ENCODE peak calls at places on chromosomes 6 and 20, in nine cellular contexts. U is RWPE1; T is activated CD4-positive, alpha-beta T cell treated with anti-CD3 and anti-CD28 coated beads for 24 hours; S is effector memory CD8-positive, alpha-beta T cell; V is erythroblast; A is HepG2; Q is upper lobe of right lung; X is epithelial cell of esophagus; F is stimulated activated CD4-positive, alpha-beta T cell treated with anti-CD3 and anti-CD28 coated beads, Interleukin-2, amount 100 ng/mL, for 24 hours. J is an unnamed sample.

GRCh38 chr20:15039088-15039762 is 701.8 kb upstream of the FLRT3 start:
- DNase-seq in U (peak), T (no peak), S (no peak), V (no peak), A (no peak), Q (no peak), X (peak), F (no peak), J (no peak)

GRCh38 chr6:132061381-132061780 is 110.2 kb upstream of the CCN2 start:
- DNase-seq in U (no peak), T (no peak), S (no peak), V (no peak), A (no peak), Q (no peak), X (no peak), F (no peak), J (no peak)

GRCh38 chr6:53326372-53327016 is 22.3 kb downstream of the ELOVL5 start:
- DNase-seq in U (peak), T (no peak), S (no peak), V (peak), A (no peak), Q (no peak), X (peak), F (no peak), J (no peak)

GRCh38 chr6:129620234-129620610 is 89.8 kb downstream of the ARHGAP18 start:
- DNase-seq in U (no peak), T (no peak), S (no peak), V (no peak), A (no peak), Q (no peak), X (no peak), F (no peak), J (no peak)

GRCh38 chr20:45911486-45912343 is at the start of gene PLTP:
- DNase-seq in U (no peak), T (no peak), S (peak), V (peak), A (no peak), Q (peak), X (peak), F (peak), J (peak)

GRCh38 chr6:121748376-121748775 is 312.9 kb downstream of the GJA1 start:
- DNase-seq in U (no peak), T (no peak), S (no peak), V (no peak), A (no peak), Q (no peak), X (peak), F (no peak), J (no peak)

GRCh38 chr20:52484438-52484837 is 292.9 kb upstream of the ZFP64 start:
- DNase-seq in U (peak), T (no peak), S (no peak), V (no peak), A (no peak), Q (no peak), X (peak), F (no peak), J (no peak)

GRCh38 chr6:143139239-143139784 is 78.6 kb downstream of the AIG1 start:
- DNase-seq in U (no peak), T (no peak), S (no peak), V (no peak), A (no peak), Q (no peak), X (no peak), F (peak), J (no peak)

GRCh38 chr6:33080127-33081089 is 4.6 kb downstream of the HLA-DPB1 start:
- DNase-seq in U (no peak), T (no peak), S (no peak), V (peak), A (no peak), Q (peak), X (peak), F (no peak), J (peak)

GRCh38 chr6:110587328-110587727 is 110.9 kb upstream of the SLC22A16 start:
- DNase-seq in U (no peak), T (no peak), S (no peak), V (no peak), A (no peak), Q (no peak), X (no peak), F (no peak), J (no peak)

GRCh38 chr20:10581823-10582222 is 92.0 kb downstream of the JAG1 start:
- DNase-seq in U (peak), T (no peak), S (no peak), V (no peak), A (peak), Q (no peak), X (peak), F (no peak), J (no peak)

GRCh38 chr6:101489456-101489855 is 95.9 kb downstream of the GRIK2 start:
- DNase-seq in U (no peak), T (no peak), S (no peak), V (no peak), A (no peak), Q (no peak), X (no peak), F (no peak), J (no peak)

GRCh38 chr20:37836926-37837325 is 66.0 kb upstream of the VSTM2L start:
- DNase-seq in U (no peak), T (no peak), S (no peak), V (no peak), A (no peak), Q (no peak), X (no peak), F (no peak), J (no peak)

GRCh38 chr6:83847179-83847578 is 6.0 kb upstream of the RIPPLY2 start:
- DNase-seq in U (no peak), T (no peak), S (no peak), V (no peak), A (no peak), Q (no peak), X (peak), F (no peak), J (no peak)

GRCh38 chr6:144898052-144898689 is 613.0 kb downstream of the UTRN start:
- DNase-seq in U (peak), T (no peak), S (no peak), V (no peak), A (no peak), Q (no peak), X (peak), F (no peak), J (no peak)

GRCh38 chr6:31633447-31633846 is 12.9 kb downstream of the PRRC2A start:
- DNase-seq in U (no peak), T (no peak), S (no peak), V (no peak), A (no peak), Q (no peak), X (no peak), F (no peak), J (no peak)

GRCh38 chr6:26109776-26110175 is 22.5 kb downstream of the HFE start:
- DNase-seq in U (no peak), T (no peak), S (no peak), V (no peak), A (no peak), Q (no peak), X (no peak), F (no peak), J (no peak)

GRCh38 chr6:160134779-160135547 is 13.3 kb downstream of the SLC22A1 start:
- DNase-seq in U (no peak), T (no peak), S (no peak), V (no peak), A (peak), Q (no peak), X (no peak), F (no peak), J (no peak)

GRCh38 chr6:2732503-2733089 is 18.1 kb downstream of the MYLK4 start:
- DNase-seq in U (no peak), T (no peak), S (no peak), V (no peak), A (no peak), Q (no peak), X (no peak), F (no peak), J (no peak)

GRCh38 chr6:160975111-160975510 is 16.5 kb upstream of the MAP3K4 start:
- DNase-seq in U (no peak), T (no peak), S (no peak), V (no peak), A (no peak), Q (no peak), X (no peak), F (no peak), J (no peak)

GRCh38 chr6:22804620-22805271 is 235.4 kb downstream of the HDGFL1 start:
- DNase-seq in U (no peak), T (no peak), S (no peak), V (no peak), A (no peak), Q (no peak), X (no peak), F (no peak), J (no peak)

GRCh38 chr20:7940341-7940740 is at the start of gene HAO1:
- DNase-seq in U (no peak), T (no peak), S (no peak), V (no peak), A (peak), Q (no peak), X (no peak), F (no peak), J (no peak)

GRCh38 chr6:16338577-16339262 is 100.3 kb downstream of the GMPR start:
- DNase-seq in U (peak), T (no peak), S (no peak), V (no peak), A (no peak), Q (peak), X (peak), F (no peak), J (no peak)

GRCh38 chr20:35883341-35883777 is 70.9 kb downstream of the SCAND1 start:
- DNase-seq in U (no peak), T (no peak), S (no peak), V (no peak), A (no peak), Q (no peak), X (no peak), F (no peak), J (no peak)

GRCh38 chr20:41213150-41213820 is 75.9 kb downstream of the PLCG1 start:
- DNase-seq in U (peak), T (no peak), S (no peak), V (peak), A (no peak), Q (no peak), X (peak), F (no peak), J (no peak)

GRCh38 chr6:159013229-159013628 is 13.2 kb upstream of the RSPH3 start:
- DNase-seq in U (no peak), T (no peak), S (no peak), V (no peak), A (no peak), Q (no peak), X (no peak), F (no peak), J (no peak)

GRCh38 chr6:41288025-41288777 is 1.7 kb upstream of the TREM1 start:
- DNase-seq in U (no peak), T (no peak), S (no peak), V (no peak), A (peak), Q (no peak), X (peak), F (no peak), J (no peak)

GRCh38 chr6:30447237-30447636 is 42.1 kb upstream of the HLA-E start:
- DNase-seq in U (no peak), T (no peak), S (no peak), V (no peak), A (peak), Q (no peak), X (peak), F (no peak), J (no peak)

GRCh38 chr20:57672164-57672563 is 37.7 kb downstream of the PMEPA1 start:
- DNase-seq in U (no peak), T (no peak), S (no peak), V (no peak), A (no peak), Q (peak), X (no peak), F (no peak), J (peak)

GRCh38 chr6:84777888-84778287 is 13.5 kb upstream of the TBX18 start:
- DNase-seq in U (no peak), T (no peak), S (no peak), V (no peak), A (no peak), Q (no peak), X (peak), F (no peak), J (no peak)

GRCh38 chr20:11195169-11195568 is 521.4 kb upstream of the JAG1 start:
- DNase-seq in U (no peak), T (no peak), S (no peak), V (no peak), A (no peak), Q (no peak), X (no peak), F (no peak), J (no peak)

GRCh38 chr20:11451793-11452291 is 465.9 kb upstream of the BTBD3 start:
- DNase-seq in U (no peak), T (no peak), S (no peak), V (no peak), A (no peak), Q (no peak), X (no peak), F (no peak), J (no peak)

GRCh38 chr20:38554986-38555385 is 26.0 kb upstream of the ADIG start:
- DNase-seq in U (no peak), T (no peak), S (no peak), V (no peak), A (no peak), Q (no peak), X (no peak), F (no peak), J (no peak)

GRCh38 chr6:98648211-98648914 is 186.0 kb upstream of the POU3F2 start:
- DNase-seq in U (no peak), T (no peak), S (no peak), V (no peak), A (no peak), Q (no peak), X (no peak), F (no peak), J (no peak)

GRCh38 chr6:36455486-36456027 is 12.8 kb downstream of the KCTD20 start:
- DNase-seq in U (no peak), T (no peak), S (no peak), V (no peak), A (no peak), Q (no peak), X (peak), F (no peak), J (no peak)

GRCh38 chr20:46406986-46407670 is 713 bp upstream of the ELMO2 start:
- DNase-seq in U (peak), T (peak), S (no peak), V (no peak), A (peak), Q (peak), X (peak), F (peak), J (peak)

J was measured in stimulated activated naive B cell treated with anti-CD40 and anti-IgM and Interleukin-4, amounts not matched to agents 10 μg/mL and 1 μg/mL and 100 μg/mL, for 72 hours.